ENCODE peak calls at places on chromosome 2, in nine cellular contexts. One of them, this sample, is unnamed.

GRCh38 chr2:109482371-109482841 is 131.4 kb downstream of the SEPTIN10 start:
- DNase-seq in right lobe of liver: peak
- DNase-seq in stimulated activated effector memory CD8-positive, alpha-beta T cell treated with anti-CD3 and anti-CD28 coated beads, Interleukin-12 subunit alpha, Interleukin-12 subunit beta, amount 100 ng/mL, for 72 hours: no peak
- DNase-seq in NCI-H1417: no peak
- DNase-seq in CD8-positive, alpha-beta memory T cell: no peak
- DNase-seq in NB4: no peak
- DNase-seq in PC-3: no peak
- DNase-seq in stromal cell of bone marrow: no peak
- DNase-seq in activated gamma-delta T cell treated with anti-CD3 and anti-CD28 coated beads, Interleukin-2, amount 50 U/mL, for 16 hours: no peak
- DNase-seq in this sample: no peak

GRCh38 chr2:105371810-105372209 is 27.0 kb downstream of the FHL2 start:
- DNase-seq in NCI-H1417: no peak
- DNase-seq in stromal cell of bone marrow: no peak
- DNase-seq in NB4: no peak
- DNase-seq in right lobe of liver: no peak
- DNase-seq in CD8-positive, alpha-beta memory T cell: no peak
- DNase-seq in stimulated activated effector memory CD8-positive, alpha-beta T cell treated with anti-CD3 and anti-CD28 coated beads, Interleukin-12 subunit alpha, Interleukin-12 subunit beta, amount 100 ng/mL, for 72 hours: no peak
- DNase-seq in PC-3: no peak
- DNase-seq in activated gamma-delta T cell treated with anti-CD3 and anti-CD28 coated beads, Interleukin-2, amount 50 U/mL, for 16 hours: no peak
- DNase-seq in this sample: no peak

GRCh38 chr2:223036756-223037432 is 15.1 kb upstream of the KCNE4 start:
- DNase-seq in PC-3: no peak
- DNase-seq in stimulated activated effector memory CD8-positive, alpha-beta T cell treated with anti-CD3 and anti-CD28 coated beads, Interleukin-12 subunit alpha, Interleukin-12 subunit beta, amount 100 ng/mL, for 72 hours: no peak
- DNase-seq in CD8-positive, alpha-beta memory T cell: no peak
- DNase-seq in NB4: no peak
- DNase-seq in NCI-H1417: no peak
- DNase-seq in right lobe of liver: no peak
- DNase-seq in activated gamma-delta T cell treated with anti-CD3 and anti-CD28 coated beads, Interleukin-2, amount 50 U/mL, for 16 hours: no peak
- DNase-seq in stromal cell of bone marrow: no peak
- DNase-seq in this sample: no peak

GRCh38 chr2:67043781-67044478 is 353.2 kb upstream of the ETAA1 start:
- DNase-seq in stimulated activated effector memory CD8-positive, alpha-beta T cell treated with anti-CD3 and anti-CD28 coated beads, Interleukin-12 subunit alpha, Interleukin-12 subunit beta, amount 100 ng/mL, for 72 hours: no peak
- DNase-seq in stromal cell of bone marrow: no peak
- DNase-seq in NCI-H1417: no peak
- DNase-seq in right lobe of liver: no peak
- DNase-seq in NB4: no peak
- DNase-seq in CD8-positive, alpha-beta memory T cell: no peak
- DNase-seq in PC-3: no peak
- DNase-seq in activated gamma-delta T cell treated with anti-CD3 and anti-CD28 coated beads, Interleukin-2, amount 50 U/mL, for 16 hours: no peak
- DNase-seq in this sample: no peak

GRCh38 chr2:214107731-214108130 is 303.1 kb upstream of the VWC2L start:
- DNase-seq in NB4: no peak
- DNase-seq in activated gamma-delta T cell treated with anti-CD3 and anti-CD28 coated beads, Interleukin-2, amount 50 U/mL, for 16 hours: no peak
- DNase-seq in stromal cell of bone marrow: no peak
- DNase-seq in PC-3: no peak
- DNase-seq in stimulated activated effector memory CD8-positive, alpha-beta T cell treated with anti-CD3 and anti-CD28 coated beads, Interleukin-12 subunit alpha, Interleukin-12 subunit beta, amount 100 ng/mL, for 72 hours: no peak
- DNase-seq in CD8-positive, alpha-beta memory T cell: no peak
- DNase-seq in NCI-H1417: no peak
- DNase-seq in right lobe of liver: no peak
- DNase-seq in this sample: no peak

GRCh38 chr2:142841788-142842187 is 35.7 kb upstream of the KYNU start:
- DNase-seq in PC-3: no peak
- DNase-seq in NCI-H1417: no peak
- DNase-seq in stimulated activated effector memory CD8-positive, alpha-beta T cell treated with anti-CD3 and anti-CD28 coated beads, Interleukin-12 subunit alpha, Interleukin-12 subunit beta, amount 100 ng/mL, for 72 hours: no peak
- DNase-seq in activated gamma-delta T cell treated with anti-CD3 and anti-CD28 coated beads, Interleukin-2, amount 50 U/mL, for 16 hours: no peak
- DNase-seq in CD8-positive, alpha-beta memory T cell: no peak
- DNase-seq in stromal cell of bone marrow: no peak
- DNase-seq in right lobe of liver: no peak
- DNase-seq in NB4: no peak
- DNase-seq in this sample: no peak

GRCh38 chr2:18435425-18436037 is 124.9 kb downstream of the RDH14 start:
- DNase-seq in PC-3: peak
- DNase-seq in CD8-positive, alpha-beta memory T cell: no peak
- DNase-seq in stromal cell of bone marrow: no peak
- DNase-seq in NCI-H1417: peak
- DNase-seq in stimulated activated effector memory CD8-positive, alpha-beta T cell treated with anti-CD3 and anti-CD28 coated beads, Interleukin-12 subunit alpha, Interleukin-12 subunit beta, amount 100 ng/mL, for 72 hours: no peak
- DNase-seq in right lobe of liver: no peak
- DNase-seq in activated gamma-delta T cell treated with anti-CD3 and anti-CD28 coated beads, Interleukin-2, amount 50 U/mL, for 16 hours: no peak
- DNase-seq in NB4: peak
- DNase-seq in this sample: no peak

GRCh38 chr2:224347181-224348051 is 54.5 kb downstream of the FAM124B start:
- DNase-seq in PC-3: peak
- DNase-seq in stromal cell of bone marrow: no peak
- DNase-seq in activated gamma-delta T cell treated with anti-CD3 and anti-CD28 coated beads, Interleukin-2, amount 50 U/mL, for 16 hours: no peak
- DNase-seq in NB4: no peak
- DNase-seq in CD8-positive, alpha-beta memory T cell: no peak
- DNase-seq in stimulated activated effector memory CD8-positive, alpha-beta T cell treated with anti-CD3 and anti-CD28 coated beads, Interleukin-12 subunit alpha, Interleukin-12 subunit beta, amount 100 ng/mL, for 72 hours: no peak
- DNase-seq in right lobe of liver: no peak
- DNase-seq in NCI-H1417: no peak
- DNase-seq in this sample: no peak

GRCh38 chr2:38147333-38148121 is 71.6 kb upstream of the CYP1B1 start:
- DNase-seq in stromal cell of bone marrow: no peak
- DNase-seq in PC-3: peak
- DNase-seq in stimulated activated effector memory CD8-positive, alpha-beta T cell treated with anti-CD3 and anti-CD28 coated beads, Interleukin-12 subunit alpha, Interleukin-12 subunit beta, amount 100 ng/mL, for 72 hours: no peak
- DNase-seq in activated gamma-delta T cell treated with anti-CD3 and anti-CD28 coated beads, Interleukin-2, amount 50 U/mL, for 16 hours: no peak
- DNase-seq in CD8-positive, alpha-beta memory T cell: no peak
- DNase-seq in NCI-H1417: no peak
- DNase-seq in NB4: no peak
- DNase-seq in right lobe of liver: no peak
- DNase-seq in this sample: no peak

GRCh38 chr2:199136241-199136640 is 321.5 kb downstream of the SATB2 start:
- DNase-seq in stromal cell of bone marrow: peak
- DNase-seq in right lobe of liver: no peak
- DNase-seq in stimulated activated effector memory CD8-positive, alpha-beta T cell treated with anti-CD3 and anti-CD28 coated beads, Interleukin-12 subunit alpha, Interleukin-12 subunit beta, amount 100 ng/mL, for 72 hours: no peak
- DNase-seq in NCI-H1417: no peak
- DNase-seq in activated gamma-delta T cell treated with anti-CD3 and anti-CD28 coated beads, Interleukin-2, amount 50 U/mL, for 16 hours: no peak
- DNase-seq in NB4: no peak
- DNase-seq in CD8-positive, alpha-beta memory T cell: no peak
- DNase-seq in PC-3: peak
- DNase-seq in this sample: no peak

GRCh38 chr2:235270951-235271350 is 222.9 kb upstream of the AGAP1 start:
- DNase-seq in NCI-H1417: no peak
- DNase-seq in NB4: peak
- DNase-seq in activated gamma-delta T cell treated with anti-CD3 and anti-CD28 coated beads, Interleukin-2, amount 50 U/mL, for 16 hours: no peak
- DNase-seq in stromal cell of bone marrow: peak
- DNase-seq in PC-3: no peak
- DNase-seq in stimulated activated effector memory CD8-positive, alpha-beta T cell treated with anti-CD3 and anti-CD28 coated beads, Interleukin-12 subunit alpha, Interleukin-12 subunit beta, amount 100 ng/mL, for 72 hours: peak
- DNase-seq in right lobe of liver: no peak
- DNase-seq in CD8-positive, alpha-beta memory T cell: no peak
- DNase-seq in this sample: no peak

GRCh38 chr2:127003028-127003800 is 103.7 kb downstream of the BIN1 start:
- DNase-seq in NB4: no peak
- DNase-seq in stromal cell of bone marrow: no peak
- DNase-seq in stimulated activated effector memory CD8-positive, alpha-beta T cell treated with anti-CD3 and anti-CD28 coated beads, Interleukin-12 subunit alpha, Interleukin-12 subunit beta, amount 100 ng/mL, for 72 hours: no peak
- DNase-seq in NCI-H1417: no peak
- DNase-seq in right lobe of liver: no peak
- DNase-seq in activated gamma-delta T cell treated with anti-CD3 and anti-CD28 coated beads, Interleukin-2, amount 50 U/mL, for 16 hours: no peak
- DNase-seq in PC-3: no peak
- DNase-seq in CD8-positive, alpha-beta memory T cell: no peak
- DNase-seq in this sample: no peak

GRCh38 chr2:118013221-118013723 is 598 bp downstream of the CCDC93 start:
- DNase-seq in CD8-positive, alpha-beta memory T cell: peak
- DNase-seq in NB4: peak
- DNase-seq in stromal cell of bone marrow: no peak
- DNase-seq in stimulated activated effector memory CD8-positive, alpha-beta T cell treated with anti-CD3 and anti-CD28 coated beads, Interleukin-12 subunit alpha, Interleukin-12 subunit beta, amount 100 ng/mL, for 72 hours: peak
- DNase-seq in activated gamma-delta T cell treated with anti-CD3 and anti-CD28 coated beads, Interleukin-2, amount 50 U/mL, for 16 hours: peak
- DNase-seq in right lobe of liver: peak
- DNase-seq in PC-3: peak
- DNase-seq in NCI-H1417: peak
- DNase-seq in this sample: no peak

This sample was measured in skeletal muscle cell.